ENCODE peak calls at places on chromosomes 5 and 9, in seven cellular contexts. B, A, N, U, L, R and E are unnamed samples. For H3K36me3, the result is how much of the 10 kb centered on the place peaks cover.

GRCh38 chr5:133225671-133226152 is 173.9 kb downstream of the HSPA4 start:
- DNase-seq in B (no peak), A (no peak), N (no peak), U (no peak), L (no peak), R (peak), E (no peak)

GRCh38 chr5:144189800-144190429 is 19.2 kb downstream of the KCTD16 start:
- DNase-seq in B (peak), A (peak), N (peak), U (no peak), L (peak), R (peak), E (peak)

GRCh38 chr9:135032041-135032835 is 55.2 kb upstream of the OLFM1 start:
- DNase-seq in B (no peak), A (no peak), N (no peak), U (no peak), L (no peak), R (no peak), E (no peak)

GRCh38 chr5:33482335-33482734 is 41.6 kb downstream of the TARS1 start:
- DNase-seq in B (no peak), A (no peak), N (no peak), U (peak), L (no peak), R (no peak), E (no peak)

GRCh38 chr5:98031496-98031895 is 742.0 kb upstream of the RGMB start:
- DNase-seq in B (no peak), A (no peak), N (no peak), U (no peak), L (no peak), R (no peak), E (peak)

GRCh38 chr5:137344723-137345322 is 154.3 kb downstream of the SPOCK1 start:
- DNase-seq in B (no peak), A (peak), N (peak), U (peak), L (no peak), R (peak), E (peak)

GRCh38 chr9:134834957-134835419 is 45.6 kb upstream of the FCN2 start:
- DNase-seq in B (no peak), A (no peak), N (no peak), U (no peak), L (no peak), R (no peak), E (no peak)

GRCh38 chr5:128842241-128842640 is 123.0 kb upstream of the SLC27A6 start:
- DNase-seq in B (no peak), A (peak), N (no peak), U (no peak), L (no peak), R (no peak), E (no peak)

GRCh38 chr9:95127249-95128176 is 190.0 kb downstream of the FANCC start:
- DNase-seq in B (peak), A (peak), N (peak), U (peak), L (peak), R (peak), E (peak)

GRCh38 chr5:141422742-141423291 is 2.0 kb downstream of the PCDHGA11 start:
- DNase-seq in B (no peak), A (no peak), N (no peak), U (no peak), L (no peak), R (no peak), E (no peak)

GRCh38 chr9:98172604-98173003 is 19.8 kb downstream of the CORO2A start:
- DNase-seq in B (no peak), A (no peak), N (no peak), U (peak), L (peak), R (no peak), E (no peak)

GRCh38 chr9:94779693-94780290 is 53.3 kb downstream of the AOPEP start:
- DNase-seq in B (no peak), A (no peak), N (no peak), U (no peak), L (no peak), R (no peak), E (no peak)

GRCh38 chr5:144191998-144192397 is 21.3 kb downstream of the KCTD16 start:
- DNase-seq in B (peak), A (peak), N (peak), U (peak), L (no peak), R (peak), E (peak)

GRCh38 chr5:34550255-34550654 is 105.9 kb upstream of the RAI14 start:
- DNase-seq in B (no peak), A (no peak), N (no peak), U (no peak), L (no peak), R (no peak), E (no peak)

GRCh38 chr5:143182106-143182505 is 221.4 kb downstream of the NR3C1 start:
- DNase-seq in B (no peak), A (no peak), N (no peak), U (no peak), L (no peak), R (no peak), E (no peak)

GRCh38 chr5:103434057-103434456 is 128.5 kb downstream of the NUDT12 start:
- DNase-seq in B (no peak), A (no peak), N (no peak), U (peak), L (no peak), R (no peak), E (no peak)

GRCh38 chr9:37968228-37968672 is 64.3 kb upstream of the SLC25A51 start:
- DNase-seq in B (no peak), A (peak), N (peak), U (no peak), L (peak), R (peak), E (no peak)

GRCh38 chr9:127269440-127269839 is 4.9 kb downstream of the GARNL3 start:
- DNase-seq in B (no peak), A (no peak), N (no peak), U (no peak), L (no peak), R (no peak), E (no peak)

GRCh38 chr9:35771943-35772342 is 17.9 kb upstream of the MSMP start:
- DNase-seq in B (no peak), A (no peak), N (no peak), U (no peak), L (peak), R (peak), E (no peak)

GRCh38 chr5:179906795-179907569 is 715 bp downstream of the TBC1D9B start:
- DNase-seq in B (peak), A (peak), N (no peak), U (peak), L (peak), R (peak), E (peak)

GRCh38 chr9:107486674-107487520 is 2.7 kb downstream of the KLF4 start:
- DNase-seq in B (no peak), A (no peak), N (no peak), U (peak), L (no peak), R (no peak), E (no peak)

GRCh38 chr5:110612778-110613396 is 113.6 kb downstream of the TMEM232 start:
- DNase-seq in B (no peak), A (no peak), N (no peak), U (peak), L (no peak), R (no peak), E (no peak)

GRCh38 chr5:131405674-131406073 is 141.8 kb downstream of the CDC42SE2 start:
- DNase-seq in B (no peak), A (no peak), N (no peak), U (no peak), L (no peak), R (no peak), E (no peak)

GRCh38 chr9:104485014-104485413 is 19.0 kb upstream of the OR13F1 start:
- DNase-seq in B (no peak), A (no peak), N (no peak), U (no peak), L (no peak), R (no peak), E (no peak)

GRCh38 chr9:2622361-2623045 is 916 bp downstream of the VLDLR start:
- DNase-seq in B (peak), A (peak), N (no peak), U (peak), L (no peak), R (peak), E (no peak)
- TF ChIP-seq CTCF in B (no peak), A (no peak), N (no peak), U (no peak), L (no peak), R (no peak), E (no peak)

DNA sequence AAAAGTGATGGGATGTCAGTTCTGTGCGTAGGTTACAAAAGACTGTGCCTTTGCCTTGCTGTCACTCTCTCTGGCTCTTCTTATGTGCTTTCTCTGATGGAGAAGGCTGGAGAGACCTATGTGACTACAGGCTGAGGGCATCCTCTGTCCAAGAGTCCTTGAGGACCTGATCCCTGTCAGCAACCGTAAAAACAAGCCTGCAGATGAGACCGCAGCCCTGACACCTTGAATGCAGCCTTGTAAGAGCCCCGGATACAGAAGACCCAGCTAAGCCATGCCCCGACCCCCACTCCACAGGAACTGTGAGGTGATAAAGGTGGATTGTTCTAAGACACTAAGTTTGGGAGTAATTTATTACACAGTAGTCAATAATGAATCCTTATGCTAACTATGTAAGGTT is 32.6 kb upstream of the FRRS1L start:
- DNase-seq in B (no peak), A (no peak), N (no peak), U (no peak), L (no peak), R (no peak), E (no peak)
- H3K36me3 ChIP-seq in B (under half), A (under half), N (under half), U (under half), L (under half), R (under half), E (under half)

GRCh38 chr5:73783823-73784222 is 157.8 kb downstream of the ARHGEF28 start:
- DNase-seq in B (no peak), A (peak), N (no peak), U (no peak), L (no peak), R (no peak), E (peak)
- TF ChIP-seq CTCF in B (no peak), A (peak), N (peak), U (no peak), L (no peak), R (peak), E (peak)

DNA sequence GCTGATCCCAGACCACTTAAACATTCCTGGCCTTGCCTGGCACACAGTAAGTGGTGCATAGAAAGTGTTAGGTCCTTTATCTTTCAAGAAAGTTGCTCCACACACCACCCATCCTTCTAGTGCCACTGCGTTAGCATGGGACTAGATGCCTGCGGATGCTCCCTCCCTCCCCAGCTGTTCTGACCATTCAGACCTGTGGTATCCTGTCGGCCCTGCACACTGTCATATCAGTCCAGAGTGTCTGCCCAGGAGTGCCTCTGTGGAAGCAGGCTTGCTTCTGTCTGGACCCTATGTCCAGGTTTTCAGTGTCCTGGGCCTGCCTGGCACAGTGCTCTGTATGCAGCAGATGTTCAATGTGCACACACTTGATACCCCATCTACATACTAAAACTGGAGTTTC is 38.3 kb upstream of the SMU1 start:
- DNase-seq in B (no peak), A (no peak), N (no peak), U (no peak), L (no peak), R (no peak), E (no peak)
- H3K36me3 ChIP-seq in B (under half), A (under half), N (under half), U (under half), L (under half), R (under half), E (under half)

GRCh38 chr5:89948977-89949376 is 460.6 kb downstream of the CETN3 start:
- DNase-seq in B (no peak), A (no peak), N (no peak), U (no peak), L (no peak), R (no peak), E (no peak)

GRCh38 chr5:89954901-89955300 is 454.7 kb downstream of the CETN3 start:
- DNase-seq in B (no peak), A (no peak), N (no peak), U (no peak), L (no peak), R (no peak), E (no peak)

GRCh38 chr5:89951876-89952275 is 457.7 kb downstream of the CETN3 start:
- DNase-seq in B (no peak), A (no peak), N (no peak), U (no peak), L (no peak), R (no peak), E (no peak)

GRCh38 chr5:89946514-89946913 is 463.0 kb downstream of the CETN3 start:
- DNase-seq in B (no peak), A (no peak), N (no peak), U (no peak), L (no peak), R (no peak), E (no peak)

GRCh38 chr5:89950234-89950633 is 459.3 kb downstream of the CETN3 start:
- DNase-seq in B (no peak), A (no peak), N (no peak), U (no peak), L (no peak), R (no peak), E (no peak)
- TF ChIP-seq CTCF in B (no peak), A (no peak), N (no peak), U (no peak), L (no peak), R (no peak), E (no peak)

GRCh38 chr5:173950829-173951228 is 38.1 kb upstream of the C5orf47 start:
- DNase-seq in B (no peak), A (peak), N (no peak), U (no peak), L (no peak), R (no peak), E (no peak)

GRCh38 chr5:173944512-173944911 is 44.5 kb upstream of the C5orf47 start:
- DNase-seq in B (no peak), A (no peak), N (no peak), U (no peak), L (no peak), R (no peak), E (no peak)

GRCh38 chr5:173941758-173942401 is 47.1 kb upstream of the C5orf47 start:
- DNase-seq in B (no peak), A (no peak), N (no peak), U (peak), L (no peak), R (no peak), E (no peak)

GRCh38 chr5:173941102-173941501 is 47.9 kb upstream of the C5orf47 start:
- DNase-seq in B (no peak), A (no peak), N (no peak), U (peak), L (no peak), R (no peak), E (no peak)

DNA sequence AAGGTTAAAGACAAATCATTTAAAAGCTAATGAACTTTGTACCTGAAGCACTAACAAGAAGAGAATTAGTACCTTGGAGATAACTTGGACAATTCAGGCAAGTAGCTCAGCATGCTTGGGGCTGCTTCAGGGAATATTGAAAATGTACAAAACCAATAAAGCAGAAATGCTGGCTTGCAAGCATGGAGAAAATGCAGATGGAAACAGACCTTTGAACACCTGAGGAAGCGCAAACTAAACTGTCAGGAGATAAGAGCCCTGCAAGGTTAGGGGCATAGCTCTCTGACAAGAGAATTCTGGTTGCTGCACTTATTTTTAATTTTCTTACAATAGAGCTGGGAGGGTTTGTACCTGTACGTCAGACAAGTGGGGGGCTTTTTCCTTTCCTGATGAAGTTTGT is 42.6 kb upstream of the C5orf47 start:
- DNase-seq in B (no peak), A (no peak), N (no peak), U (no peak), L (no peak), R (peak), E (no peak)
- H3K36me3 ChIP-seq in B (under half), A (under half), N (under half), U (under half), L (under half), R (under half), E (under half)

GRCh38 chr9:72650206-72650605 is 128.8 kb downstream of the TMC1 start:
- DNase-seq in B (no peak), A (peak), N (no peak), U (no peak), L (no peak), R (no peak), E (no peak)
- TF ChIP-seq CTCF in B (no peak), A (no peak), N (no peak), U (no peak), L (no peak), R (no peak), E (no peak)